ENCODE peak calls at places on chromosomes 7 and 10, in eight cellular contexts. I is fibroblast of lung, L is hepatocyte, M is HCT116, E is PC-9, Q is neural progenitor cell, D is neuronal stem cell, W is OCI-LY7. H is an unnamed sample.

GRCh38 chr10:5951167-5951711 is 26.1 kb downstream of the IL15RA start:
- DNase-seq in I (peak), L (no peak), M (no peak), E (peak), Q (no peak), D (no peak), W (no peak), H (no peak)

GRCh38 chr10:124906551-124907001 is 35.3 kb upstream of the ZRANB1 start:
- DNase-seq in I (peak), L (no peak), M (no peak), E (no peak), Q (no peak), D (no peak), W (no peak), H (no peak)

GRCh38 chr10:43254199-43254730 is 12.6 kb downstream of the RASGEF1A start:
- DNase-seq in I (no peak), L (peak), M (no peak), E (no peak), Q (no peak), D (no peak), W (no peak), H (no peak)

GRCh38 chr7:80002865-80003264 is 131.8 kb upstream of the GNAI1 start:
- DNase-seq in I (no peak), L (no peak), M (no peak), E (no peak), Q (no peak), D (no peak), W (no peak), H (no peak)

GRCh38 chr10:130016095-130016494 is 52.0 kb upstream of the EBF3 start:
- DNase-seq in I (no peak), L (no peak), M (no peak), E (no peak), Q (no peak), D (no peak), W (no peak), H (no peak)

GRCh38 chr10:72069751-72070501 is 18.4 kb downstream of the SPOCK2 start:
- DNase-seq in I (no peak), L (no peak), M (no peak), E (no peak), Q (peak), D (no peak), W (no peak), H (no peak)

GRCh38 chr7:77293046-77293445 is 93.4 kb upstream of the FGL2 start:
- DNase-seq in I (no peak), L (no peak), M (no peak), E (no peak), Q (no peak), D (no peak), W (no peak), H (no peak)

GRCh38 chr7:105902325-105902911 is 26.0 kb upstream of the ATXN7L1 start:
- DNase-seq in I (no peak), L (no peak), M (no peak), E (no peak), Q (no peak), D (no peak), W (no peak), H (no peak)

GRCh38 chr7:6630007-6630849 is 6.9 kb upstream of the ZNF316 start:
- DNase-seq in I (no peak), L (no peak), M (no peak), E (peak), Q (no peak), D (no peak), W (no peak), H (no peak)
- H2AFZ ChIP-seq in I (no peak), L (no peak), M (no peak), E (no peak), Q (no peak), D (peak), W (no peak), H (no peak)

GRCh38 chr10:103693070-103693811 is 162.1 kb downstream of the SH3PXD2A start:
- DNase-seq in I (no peak), L (peak), M (no peak), E (no peak), Q (peak), D (no peak), W (peak), H (no peak)
- H2AFZ ChIP-seq in I (no peak), L (no peak), M (no peak), E (no peak), Q (peak), D (no peak), W (peak), H (no peak)

GRCh38 chr7:15016315-15016667 is 113.7 kb upstream of the DGKB start:
- DNase-seq in I (no peak), L (no peak), M (no peak), E (no peak), Q (no peak), D (no peak), W (no peak), H (no peak)
- H2AFZ ChIP-seq in I (no peak), L (no peak), M (peak), E (no peak), Q (no peak), D (no peak), W (no peak), H (no peak)

DNA sequence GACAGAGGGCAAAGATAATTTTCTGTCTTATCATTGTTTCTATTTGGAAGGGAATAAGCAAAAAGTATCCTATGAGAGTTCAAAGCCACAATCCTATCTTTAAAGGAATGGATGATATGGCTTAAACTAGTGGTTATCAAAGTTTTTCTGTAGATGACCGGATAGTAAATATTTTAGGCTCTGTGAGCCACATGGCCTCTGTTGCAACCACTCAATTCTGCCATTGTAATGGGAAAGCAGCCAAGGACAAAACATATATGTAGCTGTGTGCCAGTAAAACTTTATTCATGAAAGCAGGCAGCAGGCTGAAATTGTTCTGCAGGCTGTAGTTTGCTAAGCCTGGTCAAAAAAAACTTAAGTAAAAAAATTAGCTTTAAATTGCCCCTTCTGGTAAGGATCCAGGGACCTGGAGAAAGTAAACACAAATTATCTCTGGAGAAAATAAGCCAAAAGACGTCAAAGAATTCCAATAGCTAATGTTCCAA is 73.3 kb downstream of the THSD7A start:
- DNase-seq in I (peak), L (no peak), M (no peak), E (no peak), Q (no peak), D (no peak), W (no peak), H (no peak)
- H2AFZ ChIP-seq in I (no peak), L (no peak), M (no peak), E (no peak), Q (no peak), D (peak), W (no peak), H (no peak)

GRCh38 chr7:16463520-16463919 is 2.0 kb downstream of the SOSTDC1 start:
- DNase-seq in I (no peak), L (no peak), M (no peak), E (no peak), Q (no peak), D (no peak), W (no peak), H (no peak)
- H2AFZ ChIP-seq in I (no peak), L (no peak), M (no peak), E (no peak), Q (no peak), D (peak), W (no peak), H (no peak)

GRCh38 chr7:73828972-73829371 is 1.8 kb upstream of the CLDN4 start:
- DNase-seq in I (no peak), L (no peak), M (no peak), E (no peak), Q (no peak), D (no peak), W (no peak), H (no peak)

GRCh38 chr7:73828107-73828803 is 2.5 kb upstream of the CLDN4 start:
- DNase-seq in I (peak), L (peak), M (peak), E (peak), Q (no peak), D (no peak), W (no peak), H (no peak)

GRCh38 chr7:73829505-73829904 is 1.3 kb upstream of the CLDN4 start:
- DNase-seq in I (no peak), L (no peak), M (no peak), E (peak), Q (no peak), D (no peak), W (no peak), H (no peak)

GRCh38 chr7:73829921-73830617 is 727 bp upstream of the CLDN4 start:
- DNase-seq in I (no peak), L (peak), M (no peak), E (peak), Q (no peak), D (no peak), W (no peak), H (no peak)

DNA sequence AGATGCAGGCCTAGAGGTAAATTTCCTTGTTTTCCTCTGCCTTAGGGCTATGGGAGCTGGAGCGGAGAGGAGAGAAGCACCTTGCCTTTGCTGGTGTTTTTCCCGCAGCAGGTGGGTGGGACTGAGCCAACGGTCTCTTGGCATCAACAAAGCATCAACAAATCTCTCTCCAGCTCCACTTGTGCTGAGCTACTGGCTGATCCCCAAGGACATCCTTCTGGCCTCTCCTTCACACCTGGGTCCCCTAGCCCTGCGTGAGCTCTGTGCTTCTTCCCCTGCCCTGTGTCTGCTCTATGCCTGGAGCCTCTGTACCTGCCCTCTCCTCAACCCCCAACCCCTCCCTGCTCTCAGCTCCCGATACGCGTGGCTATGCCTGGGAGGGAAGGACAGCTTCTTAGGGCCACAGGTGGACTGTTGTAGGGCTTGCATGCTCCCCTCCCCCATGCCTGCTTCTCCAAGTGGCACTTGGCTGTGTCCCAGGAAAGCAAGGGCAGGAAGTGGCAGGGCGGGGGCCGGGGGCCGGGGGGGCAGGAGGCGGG is 3.2 kb upstream of the CLDN4 start:
- DNase-seq in I (no peak), L (peak), M (peak), E (peak), Q (no peak), D (no peak), W (no peak), H (peak)
- H2AFZ ChIP-seq in I (no peak), L (no peak), M (no peak), E (no peak), Q (no peak), D (no peak), W (peak), H (no peak)

DNA sequence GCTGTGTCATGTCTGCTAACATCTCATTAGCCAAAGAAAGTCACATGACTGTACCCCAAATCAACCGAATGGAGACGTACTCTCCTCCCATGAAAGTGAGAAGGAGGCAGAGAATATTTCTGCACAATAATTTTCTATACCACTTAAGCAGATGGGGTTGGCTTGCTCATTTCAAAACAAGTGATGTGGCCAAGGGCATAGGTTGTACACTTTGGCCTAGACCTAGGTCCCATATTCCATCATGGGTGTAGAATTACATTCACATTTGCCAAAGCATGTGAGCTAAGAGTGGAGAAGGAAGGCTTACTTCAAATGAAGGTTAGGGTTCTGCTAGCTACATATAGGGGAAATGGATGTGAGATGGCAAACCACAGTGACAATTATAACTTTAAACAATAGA is 83.0 kb downstream of the ZNF365 start:
- DNase-seq in I (no peak), L (no peak), M (no peak), E (no peak), Q (no peak), D (no peak), W (no peak), H (no peak)
- H2AFZ ChIP-seq in I (no peak), L (no peak), M (no peak), E (no peak), Q (no peak), D (no peak), W (peak), H (no peak)